ENCODE peak calls at places on chromosome 5, in nine cellular contexts. E, V, Z, B, Q, A, K, Y and W are unnamed samples.

GRCh38 chr5:93100433-93100832 is 480.6 kb downstream of the NR2F1-AS1 start:
- DNase-seq in E (no peak), V (no peak), Z (no peak), B (peak; percentile 74), Q (no peak), A (no peak), K (no peak), Y (no peak), W (no peak)

GRCh38 chr5:26323794-26324193 is 714.6 kb downstream of the CDH9 start:
- DNase-seq in E (no peak), V (no peak), Z (no peak), B (no peak), Q (no peak), A (no peak), K (no peak), Y (no peak), W (no peak)

GRCh38 chr5:103119067-103119764 is 722 bp downstream of the GIN1 start:
- DNase-seq in E (no peak), V (no peak), Z (no peak), B (peak; percentile 13), Q (no peak), A (no peak), K (no peak), Y (no peak), W (no peak)

GRCh38 chr5:134536876-134537275 is 11.4 kb downstream of the JADE2 start:
- DNase-seq in E (no peak), V (no peak), Z (no peak), B (no peak), Q (no peak), A (no peak), K (no peak), Y (no peak), W (no peak)

GRCh38 chr5:14852779-14853178 is 18.8 kb downstream of the ANKH start:
- DNase-seq in E (no peak), V (no peak), Z (no peak), B (no peak), Q (no peak), A (no peak), K (no peak), Y (no peak), W (no peak)

GRCh38 chr5:14491505-14491904 is 90.1 kb upstream of the OTULINL start:
- DNase-seq in E (no peak), V (no peak), Z (no peak), B (peak; percentile 75), Q (no peak), A (no peak), K (no peak), Y (no peak), W (no peak)

GRCh38 chr5:78594014-78594413 is 54.6 kb downstream of the LHFPL2 start:
- DNase-seq in E (no peak), V (no peak), Z (no peak), B (no peak), Q (no peak), A (no peak), K (no peak), Y (no peak), W (no peak)

GRCh38 chr5:80382488-80382887 is 25.4 kb upstream of the ZFYVE16 start:
- DNase-seq in E (no peak), V (no peak), Z (no peak), B (no peak), Q (no peak), A (no peak), K (no peak), Y (no peak), W (no peak)

GRCh38 chr5:134138416-134139376 is 24.2 kb downstream of the TCF7 start:
- DNase-seq in E (peak; percentile 30), V (peak; percentile 15), Z (peak; percentile 6), B (peak; percentile 69), Q (peak; percentile 75), A (peak; percentile 22), K (no peak), Y (peak; percentile 23), W (no peak)

GRCh38 chr5:33410221-33410620 is 30.5 kb upstream of the TARS1 start:
- DNase-seq in E (no peak), V (no peak), Z (no peak), B (no peak), Q (no peak), A (no peak), K (no peak), Y (no peak), W (no peak)

GRCh38 chr5:135329101-135329912 is 69.7 kb downstream of the MACROH2A1 start:
- DNase-seq in E (no peak), V (no peak), Z (no peak), B (no peak), Q (no peak), A (no peak), K (no peak), Y (no peak), W (peak; percentile 40)

GRCh38 chr5:156314416-156314815 is 12.5 kb upstream of the SGCD start:
- DNase-seq in E (no peak), V (no peak), Z (no peak), B (no peak), Q (no peak), A (no peak), K (no peak), Y (no peak), W (no peak)

GRCh38 chr5:191036-191948 is at the start of gene LRRC14B:
- DNase-seq in E (peak; percentile 57), V (peak; percentile 39), Z (no peak), B (no peak), Q (peak; percentile 64), A (peak; percentile 90), K (no peak), Y (no peak), W (peak; percentile 53)

GRCh38 chr5:55692106-55692417 is 20.1 kb downstream of the SLC38A9 start:
- DNase-seq in E (no peak), V (no peak), Z (no peak), B (no peak), Q (no peak), A (no peak), K (no peak), Y (no peak), W (no peak)

GRCh38 chr5:55692509-55692908 is 19.6 kb downstream of the SLC38A9 start:
- DNase-seq in E (no peak), V (no peak), Z (no peak), B (no peak), Q (no peak), A (no peak), K (no peak), Y (no peak), W (no peak)

GRCh38 chr5:55694152-55694830 is 17.8 kb downstream of the SLC38A9 start:
- DNase-seq in E (no peak), V (no peak), Z (no peak), B (peak; percentile 43), Q (no peak), A (no peak), K (no peak), Y (no peak), W (no peak)

GRCh38 chr5:55691265-55692105 is 20.6 kb downstream of the SLC38A9 start:
- DNase-seq in E (no peak), V (no peak), Z (no peak), B (peak; percentile 59), Q (peak; percentile 57), A (no peak), K (peak; percentile 27), Y (no peak), W (no peak)
- TF ChIP-seq CTCF in E (peak; percentile 67), V (no peak), Z (peak; percentile 63), B (peak; percentile 69), Q (peak; percentile 47), A (peak; percentile 59), K (peak; percentile 85), Y (peak; percentile 80), W (peak; percentile 77)

DNA sequence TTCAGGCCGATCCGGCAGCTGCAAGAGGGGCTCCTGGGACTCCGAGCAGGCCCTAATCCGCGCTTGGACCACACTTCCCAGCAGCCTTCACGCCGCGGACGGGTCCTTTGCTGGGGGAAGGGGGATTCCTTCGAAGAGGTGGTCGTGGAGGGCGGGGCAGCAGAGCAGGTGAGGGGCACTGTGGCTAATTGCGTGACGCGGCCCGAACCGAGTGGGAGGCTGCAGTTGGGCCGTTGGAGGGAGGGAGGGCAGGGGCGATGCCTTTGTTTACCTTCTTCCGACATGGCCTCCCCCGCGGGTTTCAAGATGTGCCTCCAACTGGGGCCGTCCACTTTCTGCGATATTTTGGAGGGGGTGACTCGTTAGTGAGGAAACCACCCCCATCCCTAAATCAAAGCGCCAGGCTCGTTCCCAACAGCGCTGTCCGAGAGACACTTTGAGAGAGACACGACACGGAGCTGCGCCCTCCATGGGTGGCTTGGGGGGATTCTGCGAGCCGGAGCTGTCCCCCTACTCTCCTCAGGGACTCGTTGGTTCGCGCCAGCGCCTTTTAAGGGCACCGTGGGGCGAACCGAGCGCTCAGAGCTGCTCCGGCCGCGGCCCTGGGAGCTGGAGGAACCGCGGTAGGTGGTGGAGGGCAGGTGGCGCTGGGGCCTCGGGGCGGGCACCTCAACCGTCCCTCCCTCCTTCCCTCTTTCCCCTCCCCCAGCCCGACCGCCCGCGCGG is at the start of gene FAM53C:
- DNase-seq in E (peak; percentile 95), V (peak; percentile 96), Z (peak; percentile 88), B (peak; percentile 89), Q (peak; percentile 92), A (peak; percentile 95), K (peak; percentile 84), Y (peak; percentile 92), W (peak; percentile 95)
- TF ChIP-seq CTCF in E (no peak), V (no peak), Z (peak; percentile 1), B (no peak), Q (no peak), A (no peak), K (no peak), Y (no peak), W (no peak)

GRCh38 chr5:23820764-23821471 is 313.5 kb downstream of the PRDM9 start:
- DNase-seq in E (no peak), V (no peak), Z (no peak), B (peak; percentile 1), Q (no peak), A (no peak), K (peak; percentile 5), Y (no peak), W (no peak)
- TF ChIP-seq CTCF in E (peak; percentile 37), V (no peak), Z (no peak), B (peak; percentile 12), Q (peak; percentile 47), A (no peak), K (peak; percentile 39), Y (peak; percentile 73), W (peak; percentile 60)

GRCh38 chr5:7395432-7396168 is at the start of gene ADCY2:
- DNase-seq in E (no peak), V (no peak), Z (no peak), B (no peak), Q (no peak), A (no peak), K (no peak), Y (peak; percentile 56), W (peak; percentile 34)

GRCh38 chr5:7397935-7398334 is 2.0 kb downstream of the ADCY2 start:
- DNase-seq in E (no peak), V (no peak), Z (no peak), B (no peak), Q (no peak), A (no peak), K (no peak), Y (no peak), W (no peak)

GRCh38 chr5:7398596-7399260 is 2.8 kb downstream of the ADCY2 start:
- DNase-seq in E (no peak), V (no peak), Z (no peak), B (no peak), Q (no peak), A (no peak), K (no peak), Y (no peak), W (no peak)

GRCh38 chr5:7396169-7397004 is 449 bp downstream of the ADCY2 start:
- DNase-seq in E (no peak), V (peak; percentile 32), Z (no peak), B (no peak), Q (peak; percentile 21), A (no peak), K (no peak), Y (no peak), W (peak; percentile 55)

GRCh38 chr5:7397005-7397546 is 1.1 kb downstream of the ADCY2 start:
- DNase-seq in E (no peak), V (no peak), Z (no peak), B (no peak), Q (no peak), A (no peak), K (no peak), Y (no peak), W (no peak)
- TF ChIP-seq CTCF in E (no peak), V (no peak), Z (peak; percentile 19), B (no peak), Q (no peak), A (no peak), K (no peak), Y (no peak), W (no peak)